ENCODE peak calls at places on chromosomes 2 and 18, in seven cellular contexts. C is immature natural killer cell, A is left lobe of liver, R is COR-L47, J is left ventricle myocardium inferior, N is WERI-Rb-1, G is cerebellum. S is an unnamed sample.

GRCh38 chr2:207330912-207331311 is 165.2 kb upstream of the KLF7 start:
- DNase-seq in C (no peak), A (no peak), R (no peak), J (no peak), N (no peak), G (no peak), S (no peak)

GRCh38 chr2:149645391-149645790 is 57.8 kb upstream of the MMADHC start:
- DNase-seq in C (no peak), A (no peak), R (no peak), J (no peak), N (no peak), G (no peak), S (no peak)

GRCh38 chr2:138428710-138429440 is 72.7 kb upstream of the SPOPL start:
- DNase-seq in C (no peak), A (no peak), R (no peak), J (no peak), N (no peak), G (no peak), S (no peak)

GRCh38 chr18:46338761-46339160 is 234.6 kb downstream of the HAUS1 start:
- DNase-seq in C (peak; percentile 51), A (no peak), R (no peak), J (no peak), N (peak; percentile 74), G (no peak), S (no peak)

GRCh38 chr2:172726172-172726735 is 9.4 kb upstream of the RAPGEF4 start:
- DNase-seq in C (no peak), A (peak; percentile 89), R (no peak), J (no peak), N (no peak), G (peak; percentile 82), S (no peak)

GRCh38 chr18:32772580-32773186 is at the start of gene KLHL14:
- DNase-seq in C (no peak), A (no peak), R (peak; percentile 50), J (no peak), N (no peak), G (no peak), S (peak; percentile 59)

GRCh38 chr2:174247474-174248186 is 702 bp downstream of the OLA1 start:
- DNase-seq in C (no peak), A (no peak), R (peak; percentile 43), J (no peak), N (no peak), G (no peak), S (peak; percentile 57)

GRCh38 chr18:65934874-65935273 is 184.1 kb downstream of the CDH7 start:
- DNase-seq in C (no peak), A (no peak), R (no peak), J (no peak), N (no peak), G (no peak), S (no peak)

GRCh38 chr2:150470435-150470834 is 17.0 kb downstream of the RND3 start:
- DNase-seq in C (no peak), A (no peak), R (no peak), J (no peak), N (no peak), G (no peak), S (no peak)

GRCh38 chr2:28821295-28821958 is 10.8 kb downstream of the SPDYA start:
- DNase-seq in C (peak; percentile 62), A (peak; percentile 52), R (no peak), J (no peak), N (peak; percentile 62), G (peak; percentile 24), S (peak; percentile 81)

S was measured in NAMALWA.